ENCODE peak calls at places on chromosomes 12 and 14, in seven cellular contexts. E is GM12878, L is SK-N-SH, J is HCT116, H is H1, F is K562, Q is HepG2. M is an unnamed sample.

GRCh38 chr12:26551385-26551784 is 281.6 kb downstream of the ITPR2 start:
- DNase-seq in J (no peak), F (no peak), L (no peak), H (no peak), Q (no peak), E (no peak), M (no peak)

GRCh38 chr14:89628521-89628920 is 211.5 kb upstream of the FOXN3 start:
- DNase-seq in E (no peak), F (no peak), J (no peak), L (no peak), H (no peak), Q (no peak), M (no peak)

GRCh38 chr14:37116933-37117844 is 55.2 kb downstream of the SLC25A21 start:
- DNase-seq in Q (peak; percentile 39), H (no peak), F (peak; percentile 9), J (peak; percentile 6), L (no peak), E (no peak), M (peak; percentile 17)

GRCh38 chr12:96606646-96607045 is 117.3 kb downstream of the CFAP54 start:
- DNase-seq in L (no peak), E (no peak), H (no peak), Q (no peak), F (no peak), J (no peak), M (no peak)

GRCh38 chr12:49013403-49013802 is 5.2 kb downstream of the PRKAG1 start:
- DNase-seq in J (no peak), H (no peak), L (no peak), Q (no peak), E (no peak), F (no peak), M (no peak)

GRCh38 chr12:106128526-106129430 is 10.0 kb downstream of the NUAK1 start:
- DNase-seq in J (no peak), E (no peak), L (no peak), Q (no peak), F (no peak), H (no peak), M (no peak)

GRCh38 chr14:57833304-57833703 is 32.6 kb downstream of the SLC35F4 start:
- DNase-seq in L (no peak), Q (no peak), E (no peak), H (no peak), J (peak; percentile 96), F (no peak), M (no peak)

GRCh38 chr12:108875280-108875679 is 4.6 kb upstream of the DAO start:
- DNase-seq in H (no peak), Q (no peak), E (no peak), J (no peak), F (no peak), L (no peak), M (no peak)

GRCh38 chr14:74909911-74910310 is 13.1 kb downstream of the RPS6KL1 start:
- DNase-seq in Q (no peak), E (no peak), J (no peak), L (no peak), H (no peak), F (no peak), M (no peak)

GRCh38 chr14:55869397-55870049 is 248.7 kb upstream of the PELI2 start:
- DNase-seq in E (no peak), J (no peak), F (no peak), L (no peak), H (no peak), Q (no peak), M (no peak)

GRCh38 chr14:81166126-81166525 is 54.6 kb downstream of the GTF2A1 start:
- DNase-seq in J (no peak), H (no peak), F (no peak), E (no peak), Q (peak; percentile 25), L (no peak), M (no peak)

GRCh38 chr14:50910495-50911420 is 33.5 kb downstream of the PYGL start:
- DNase-seq in L (no peak), Q (no peak), F (no peak), H (no peak), J (no peak), E (no peak), M (peak; percentile 73)

GRCh38 chr12:41096797-41097196 is 91.3 kb upstream of the PDZRN4 start:
- DNase-seq in J (no peak), E (no peak), L (no peak), H (no peak), Q (no peak), F (no peak), M (no peak)

GRCh38 chr12:2580821-2581220 is 213.9 kb upstream of the FKBP4 start:
- DNase-seq in Q (no peak), E (no peak), J (no peak), H (no peak), F (no peak), L (no peak), M (no peak)

GRCh38 chr14:95503365-95504134 is 12.9 kb downstream of the SYNE3 start:
- DNase-seq in L (no peak), Q (no peak), E (peak; percentile 74), H (no peak), J (no peak), F (no peak), M (no peak)

GRCh38 chr12:120402217-120402616 is 33.3 kb upstream of the MSI1 start:
- DNase-seq in Q (no peak), F (no peak), L (peak; percentile 39), J (no peak), H (peak; percentile 59), E (no peak), M (peak; percentile 37)

GRCh38 chr12:124566181-124567034 is 1.0 kb downstream of the NCOR2 start:
- DNase-seq in F (peak; percentile 80), H (peak; percentile 85), L (peak; percentile 93), Q (peak; percentile 67), E (no peak), J (peak; percentile 42), M (peak; percentile 84)

GRCh38 chr14:78690836-78691235 is 520.7 kb downstream of the NRXN3 start:
- DNase-seq in E (no peak), F (no peak), H (no peak), Q (no peak), J (no peak), L (no peak), M (no peak)

GRCh38 chr14:94330857-94331256 is 7.7 kb upstream of the SERPINA6 start:
- DNase-seq in Q (no peak), E (no peak), L (no peak), H (peak; percentile 30), F (no peak), J (no peak), M (peak; percentile 99)

GRCh38 chr12:2318286-2318685 is 265.5 kb downstream of the CACNA1C start:
- DNase-seq in L (no peak), J (no peak), Q (no peak), F (no peak), H (no peak), E (no peak), M (no peak)

GRCh38 chr12:59403259-59403932 is 192.4 kb upstream of the SLC16A7 start:
- DNase-seq in E (no peak), J (peak; percentile 55), L (peak; percentile 7), F (peak; percentile 25), Q (peak; percentile 44), H (no peak), M (peak; percentile 83)

GRCh38 chr14:104224516-104225281 is 86.3 kb downstream of the KIF26A start:
- DNase-seq in J (no peak), E (no peak), F (peak; percentile 27), H (peak; percentile 88), Q (no peak), L (peak; percentile 67), M (no peak)

GRCh38 chr12:132285991-132286681 is 43.3 kb downstream of the GALNT9 start:
- DNase-seq in F (no peak), L (peak; percentile 62), H (peak; percentile 69), J (no peak), E (no peak), Q (peak; percentile 35), M (peak; percentile 86)

GRCh38 chr12:54033106-54033979 is 493 bp downstream of the HOXC5 start:
- DNase-seq in Q (peak; percentile 4), H (no peak), E (no peak), J (no peak), F (no peak), L (peak; percentile 84), M (no peak)

GRCh38 chr14:104220225-104221070 is 82.1 kb downstream of the KIF26A start:
- DNase-seq in F (peak; percentile 4), E (no peak), J (no peak), H (no peak), Q (no peak), L (no peak), M (no peak)

GRCh38 chr14:76546426-76547221 is 170.7 kb downstream of the ESRRB start:
- DNase-seq in Q (peak; percentile 25), J (peak; percentile 50), H (peak; percentile 87), E (no peak), F (peak; percentile 50), L (peak; percentile 65), M (no peak)

GRCh38 chr12:117360222-117360550 is 1.2 kb downstream of the NOS1 start:
- DNase-seq in E (no peak), F (no peak), H (peak; percentile 79), Q (no peak), L (peak; percentile 43), J (no peak), M (no peak)
- TF ChIP-seq JUND in E (no peak), F (no peak), H (no peak), Q (no peak), L (no peak), J (no peak), M (no peak)

DNA sequence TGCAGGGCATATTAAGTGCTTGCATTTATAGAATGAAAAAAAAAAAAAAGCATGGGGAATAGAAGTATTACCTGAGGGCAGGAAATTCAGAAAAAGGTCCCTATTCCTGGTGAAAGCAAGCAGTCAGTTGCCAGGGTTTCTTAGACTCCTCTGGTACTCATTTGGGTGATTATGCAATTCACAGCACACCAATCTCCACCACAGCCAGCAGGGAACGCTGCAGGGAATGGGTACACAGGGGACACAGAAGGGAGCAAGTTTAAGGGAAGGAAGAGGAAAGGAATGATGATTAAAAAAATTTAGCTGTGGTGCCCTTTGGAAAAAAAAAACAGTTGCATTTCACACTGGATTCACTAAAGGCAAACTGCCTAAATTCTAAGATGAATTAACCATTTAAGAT is 14.2 kb downstream of the BLTP3B start:
- DNase-seq in Q (peak; percentile 39), J (no peak), E (no peak), L (peak; percentile 33), H (no peak), F (peak; percentile 49), M (peak; percentile 68)
- TF ChIP-seq JUND in Q (no peak), J (no peak), E (no peak), L (no peak), H (no peak), F (no peak), M (no peak)

GRCh38 chr12:130818381-130819247 is 20.4 kb downstream of the STX2 start:
- DNase-seq in F (no peak), H (peak; percentile 97), J (no peak), L (peak; percentile 90), E (peak; percentile 28), Q (no peak), M (peak; percentile 94)
- TF ChIP-seq JUND in F (no peak), H (no peak), J (no peak), L (no peak), E (no peak), Q (no peak), M (no peak)

DNA sequence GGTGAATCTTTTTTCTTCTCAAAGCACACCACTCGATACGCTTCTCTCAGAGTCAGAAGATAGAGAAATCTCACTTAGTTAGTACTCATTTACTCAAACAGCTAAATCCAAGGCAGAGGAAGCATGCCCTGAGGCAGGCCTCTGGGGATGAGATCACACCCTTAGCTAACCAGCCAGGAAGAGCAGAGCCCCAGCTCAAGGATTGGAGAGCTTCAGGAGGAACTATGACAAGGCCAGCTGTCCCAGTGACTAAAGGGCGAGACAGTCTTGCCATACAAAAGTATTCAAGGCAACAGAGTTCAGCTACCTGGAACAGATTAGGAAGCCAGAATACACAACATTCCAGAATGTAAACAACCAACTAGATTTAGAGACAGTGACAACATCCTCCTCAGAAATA is 197.7 kb upstream of the CCDC196 start:
- DNase-seq in E (no peak), L (no peak), Q (no peak), F (no peak), H (no peak), J (no peak), M (no peak)
- TF ChIP-seq JUND in E (no peak), L (no peak), Q (no peak), F (no peak), H (no peak), J (no peak), M (no peak)